ENCODE peak calls at places on chromosomes 13 and 19, in five cellular contexts. S is effector memory CD4-positive, alpha-beta T cell; M is neuronal stem cell; F is ascending aorta; V is cardiac muscle cell. O is an unnamed sample.

GRCh38 chr19:14517840-14518505 is at the start of gene DNAJB1:
- DNase-seq in M (no peak), F (peak; percentile 29), V (peak; percentile 78), S (peak; percentile 36), O (no peak)

GRCh38 chr19:47848871-47849473 is 10.1 kb upstream of the TPRX2 start:
- DNase-seq in M (peak; percentile 80), S (no peak), F (no peak), V (peak; percentile 44), O (no peak)

GRCh38 chr13:20016649-20017364 is 58.3 kb downstream of the ZMYM2 start:
- DNase-seq in V (no peak), M (no peak), F (no peak), S (no peak), O (no peak)

GRCh38 chr13:99655351-99656091 is 154.2 kb downstream of the TM9SF2 start:
- DNase-seq in S (peak; percentile 15), M (no peak), V (no peak), F (no peak), O (no peak)

GRCh38 chr19:31597616-31598015 is 248.4 kb upstream of the TSHZ3 start:
- DNase-seq in M (no peak), F (no peak), S (no peak), V (no peak), O (no peak)

GRCh38 chr13:29496241-29496712 is 99.2 kb downstream of the SLC7A1 start:
- DNase-seq in F (peak; percentile 36), M (no peak), V (no peak), S (no peak), O (no peak)

GRCh38 chr13:101579291-101579802 is 126.9 kb downstream of the ITGBL1 start:
- DNase-seq in F (no peak), V (peak; percentile 18), M (no peak), S (no peak), O (no peak)

GRCh38 chr13:49213539-49213938 is 6.6 kb upstream of the MLNR start:
- DNase-seq in V (no peak), M (no peak), F (no peak), S (no peak), O (no peak)

GRCh38 chr19:48806818-48807589 is 3.8 kb downstream of the BCAT2 start:
- DNase-seq in M (peak; percentile 68), F (no peak), V (peak; percentile 60), S (no peak), O (no peak)

GRCh38 chr19:12652219-12652618 is 14.3 kb downstream of the MAN2B1 start:
- DNase-seq in M (no peak), V (no peak), F (no peak), S (no peak), O (no peak)

GRCh38 chr13:75437582-75438318 is 44.2 kb downstream of the TBC1D4 start:
- DNase-seq in M (no peak), V (peak; percentile 71), F (no peak), S (no peak), O (no peak)

GRCh38 chr13:66076417-66076816 is 1153.7 kb downstream of the PCDH9 start:
- DNase-seq in F (no peak), M (no peak), V (no peak), S (no peak), O (no peak)

GRCh38 chr19:57152921-57153320 is 7.9 kb upstream of the ZIM3 start:
- DNase-seq in F (no peak), S (no peak), V (no peak), M (no peak), O (no peak)

GRCh38 chr19:14943601-14944000 is 2.3 kb downstream of the OR7C2 start:
- DNase-seq in S (no peak), F (no peak), M (no peak), V (no peak), O (no peak)

GRCh38 chr19:17681505-17682125 is 6.5 kb downstream of the UNC13A start:
- DNase-seq in S (no peak), F (no peak), M (no peak), V (peak; percentile 81), O (no peak)

GRCh38 chr19:48616491-48617056 is 1.7 kb upstream of the FAM83E start:
- DNase-seq in V (no peak), S (no peak), M (no peak), F (no peak), O (no peak)

GRCh38 chr13:93966267-93966936 is 513.1 kb downstream of the DCT start:
- DNase-seq in S (no peak), V (no peak), M (no peak), F (no peak), O (no peak)

GRCh38 chr13:34435338-34435737 is 506.7 kb upstream of the NBEA start:
- DNase-seq in M (no peak), F (no peak), V (no peak), S (no peak), O (no peak)

GRCh38 chr19:50387176-50387867 is 3.2 kb downstream of the POLD1 start:
- DNase-seq in V (no peak), F (no peak), M (no peak), S (no peak), O (no peak)

GRCh38 chr13:26721251-26721939 is 39.2 kb downstream of the GPR12 start:
- DNase-seq in V (no peak), S (no peak), M (no peak), F (no peak), O (no peak)

GRCh38 chr19:40512473-40513344 is 45.9 kb downstream of the SPTBN4 start:
- DNase-seq in V (peak; percentile 70), F (no peak), S (no peak), M (peak; percentile 54), O (no peak)

GRCh38 chr13:44045179-44045562 is 165.5 kb downstream of the LACC1 start:
- DNase-seq in F (no peak), V (no peak), M (no peak), S (no peak), O (no peak)

GRCh38 chr19:48613024-48613851 is 1.6 kb downstream of the FAM83E start:
- DNase-seq in F (no peak), S (no peak), M (no peak), V (no peak), O (no peak)

GRCh38 chr19:37251308-37252229 is 33.6 kb downstream of the ZNF383 start:
- DNase-seq in M (peak; percentile 76), F (peak; percentile 10), S (peak; percentile 34), V (no peak), O (no peak)

GRCh38 chr13:110737555-110737954 is 24.1 kb downstream of the ING1 start:
- DNase-seq in S (no peak), F (no peak), V (no peak), M (no peak), O (no peak)

GRCh38 chr19:13887039-13887438 is 10.1 kb downstream of the NANOS3 start:
- DNase-seq in S (no peak), M (no peak), V (no peak), F (no peak), O (no peak)

GRCh38 chr19:11365557-11366117 is 8.8 kb upstream of the SWSAP1 start:
- DNase-seq in S (no peak), V (no peak), F (no peak), M (no peak), O (no peak)

GRCh38 chr13:102127153-102127552 is 274.7 kb downstream of the FGF14 start:
- DNase-seq in S (no peak), M (no peak), V (no peak), F (no peak), O (no peak)

GRCh38 chr19:44689290-44690130 is 9.4 kb upstream of the CEACAM16 start:
- DNase-seq in S (peak; percentile 37), M (peak; percentile 75), F (no peak), V (peak; percentile 81), O (peak; percentile 64)

GRCh38 chr19:44694184-44694579 is 4.8 kb upstream of the CEACAM16 start:
- DNase-seq in V (no peak), M (no peak), F (no peak), S (no peak), O (no peak)

GRCh38 chr19:44687898-44688297 is 11.1 kb upstream of the CEACAM16 start:
- DNase-seq in S (no peak), F (no peak), V (no peak), M (no peak), O (no peak)

GRCh38 chr19:44690131-44690440 is 8.9 kb upstream of the CEACAM16 start:
- DNase-seq in V (no peak), F (no peak), S (no peak), M (no peak), O (no peak)

GRCh38 chr19:44692379-44692721 is 6.6 kb upstream of the CEACAM16 start:
- DNase-seq in M (no peak), F (no peak), S (no peak), V (no peak), O (no peak)
- H3K27me3 ChIP-seq in M (no peaks in the 10 kb centered on the region), F (no peaks in the 10 kb centered on the region), S (no peaks in the 10 kb centered on the region), V (no peaks in the 10 kb centered on the region), O (no peaks in the 10 kb centered on the region)

DNA sequence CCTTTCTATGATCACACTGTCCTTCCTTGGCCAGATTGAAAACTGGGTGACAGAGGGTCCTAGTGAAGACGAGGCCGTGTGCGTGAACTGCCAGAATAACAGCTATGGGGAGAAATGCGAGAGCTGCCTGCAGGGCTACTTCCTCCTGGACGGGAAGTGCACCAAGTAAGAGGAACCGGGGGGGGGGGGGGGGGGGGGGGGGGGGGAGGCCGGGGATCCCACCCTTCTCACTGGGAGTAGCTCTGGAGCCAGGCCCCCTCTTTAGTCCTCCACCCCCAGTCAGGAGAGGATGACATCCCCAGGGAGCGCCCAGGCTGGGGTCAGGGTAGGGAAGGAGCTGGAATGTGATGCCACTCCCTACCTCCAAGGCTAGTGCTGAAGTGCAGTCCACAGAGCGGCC is 19.4 kb downstream of the CNFN start:
- DNase-seq in M (no peak), V (no peak), S (no peak), F (no peak), O (no peak)
- H3K4me3 ChIP-seq in M (no peak overlapping the region), V (no peak overlapping the region), S (no peak overlapping the region), F (no peak overlapping the region), O (no peak overlapping the region)

GRCh38 chr13:27926644-27927434 is 7.0 kb downstream of the PDX1 start:
- DNase-seq in V (no peak), F (no peak), M (peak; percentile 23), S (no peak), O (no peak)
- H3K27me3 ChIP-seq in V (peaks cover 100% of the 10 kb centered on the region), F (peaks cover 35% of the 10 kb centered on the region), M (peaks cover 69% of the 10 kb centered on the region), S (peaks cover 45% of the 10 kb centered on the region), O (peaks cover 94% of the 10 kb centered on the region)

GRCh38 chr19:1847348-1847683 is 967 bp downstream of the REXO1 start:
- DNase-seq in M (no peak), V (no peak), F (no peak), S (no peak), O (no peak)
- H3K4me3 ChIP-seq in M (peak overlapping the region; percentile 97), V (peak overlapping the region; percentile 99), F (peak overlapping the region; percentile 95), S (peak overlapping the region; percentile 86), O (peak overlapping the region; percentile 86)

GRCh38 chr13:27853345-27853744 is 61.1 kb downstream of the GSX1 start:
- DNase-seq in M (no peak), F (no peak), S (no peak), V (no peak), O (no peak)

GRCh38 chr13:27854606-27855005 is 62.3 kb downstream of the GSX1 start:
- DNase-seq in V (no peak), F (no peak), S (no peak), M (no peak), O (no peak)

GRCh38 chr13:27857271-27857670 is 62.5 kb upstream of the PDX1 start:
- DNase-seq in F (no peak), V (no peak), S (no peak), M (no peak), O (no peak)

GRCh38 chr13:27853871-27854270 is 61.6 kb downstream of the GSX1 start:
- DNase-seq in S (no peak), V (no peak), M (no peak), F (no peak), O (no peak)

GRCh38 chr13:27855381-27855780 is 63.1 kb downstream of the GSX1 start:
- DNase-seq in S (no peak), V (no peak), M (no peak), F (no peak), O (no peak)
- H3K27me3 ChIP-seq in S (peaks cover 9% of the 10 kb centered on the region), V (peaks cover 66% of the 10 kb centered on the region), M (no peaks in the 10 kb centered on the region), F (no peaks in the 10 kb centered on the region), O (no peaks in the 10 kb centered on the region)